ENCODE peak calls at places on chromosomes 13 and 19, in five cellular contexts. G, Z, F, I and C are unnamed samples.

GRCh38 chr13:27822258-27822872 is 30.1 kb downstream of the GSX1 start:
- DNase-seq in G (no peak), F (no peak), I (no peak), Z (peak; percentile 7), C (no peak)

GRCh38 chr19:6259312-6259861 is 20.4 kb downstream of the MLLT1 start:
- DNase-seq in I (no peak), Z (no peak), F (no peak), G (no peak), C (no peak)

GRCh38 chr19:48961051-48961649 is 4.0 kb upstream of the FTL start:
- DNase-seq in G (no peak), Z (no peak), F (no peak), I (no peak), C (no peak)

GRCh38 chr19:3945838-3946237 is 13.0 kb downstream of the NMRK2 start:
- DNase-seq in F (no peak), Z (no peak), G (no peak), I (no peak), C (no peak)

GRCh38 chr13:100668408-100668807 is 6.2 kb downstream of the TMTC4 start:
- DNase-seq in F (no peak), Z (no peak), I (no peak), G (no peak), C (no peak)

GRCh38 chr13:20145521-20145920 is 15.3 kb downstream of the GJA3 start:
- DNase-seq in I (no peak), Z (no peak), F (no peak), G (no peak), C (no peak)

GRCh38 chr19:45769821-45770191 is 754 bp upstream of the SIX5 start:
- DNase-seq in G (peak; percentile 84), F (no peak), Z (no peak), I (no peak), C (peak; percentile 71)

GRCh38 chr19:58554494-58555368 is at the start of gene CHMP2A:
- DNase-seq in I (no peak), Z (no peak), F (peak; percentile 85), G (peak; percentile 95), C (peak; percentile 95)